ENCODE peak calls at places on chromosomes 5 and 9, in eight cellular contexts. E is heart left ventricle; F is CD8-positive, alpha-beta T cell; N is breast epithelium; O is heart right ventricle; P is PC-3; Z is ovary; I is upper lobe of right lung. Q is an unnamed sample.
A peak's percentile ranks its signal among the peaks of the same experiment; 100 is the strongest.

GRCh38 chr5:11504794-11505193 is 399.5 kb downstream of the CTNND2 start:
- DNase-seq in E (no peak), F (no peak), N (no peak), O (no peak), P (peak; percentile 48), Z (no peak), I (no peak), Q (no peak)

GRCh38 chr5:33198816-33199215 is 241.9 kb upstream of the TARS1 start:
- DNase-seq in E (no peak), F (no peak), N (no peak), O (no peak), P (no peak), Z (no peak), I (no peak), Q (no peak)

GRCh38 chr9:127714916-127715442 is 484 bp downstream of the PTRH1 start:
- DNase-seq in E (no peak), F (no peak), N (no peak), O (peak; percentile 40), P (no peak), Z (peak; percentile 50), I (no peak), Q (peak; percentile 36)

GRCh38 chr9:6758418-6759113 is 793 bp downstream of the KDM4C start:
- DNase-seq in E (peak; percentile 56), F (peak; percentile 43), N (peak; percentile 33), O (peak; percentile 33), P (peak; percentile 8), Z (peak; percentile 66), I (peak; percentile 76), Q (peak; percentile 59)

GRCh38 chr5:114450516-114450909 is 88.6 kb downstream of the KCNN2 start:
- DNase-seq in E (no peak), F (no peak), N (no peak), O (no peak), P (peak; percentile 33), Z (no peak), I (no peak), Q (no peak)

GRCh38 chr9:113742878-113743277 is 133.2 kb upstream of the ZNF618 start:
- DNase-seq in E (no peak), F (no peak), N (no peak), O (no peak), P (no peak), Z (no peak), I (no peak), Q (no peak)

GRCh38 chr9:14030350-14030823 is 283.6 kb downstream of the NFIB start:
- DNase-seq in E (no peak), F (no peak), N (no peak), O (no peak), P (peak; percentile 83), Z (peak; percentile 40), I (no peak), Q (no peak)

GRCh38 chr9:79189511-79189924 is 382.2 kb upstream of the TLE4 start:
- DNase-seq in E (no peak), F (no peak), N (no peak), O (no peak), P (peak; percentile 5), Z (no peak), I (no peak), Q (no peak)

GRCh38 chr5:59810041-59810440 is 83.5 kb downstream of the PDE4D start:
- DNase-seq in E (peak; percentile 55), F (peak; percentile 4), N (peak; percentile 50), O (peak; percentile 68), P (peak; percentile 55), Z (peak; percentile 69), I (peak; percentile 83), Q (peak; percentile 64)

GRCh38 chr5:172002310-172002709 is 4.1 kb downstream of the FBXW11 start:
- DNase-seq in E (no peak), F (no peak), N (no peak), O (no peak), P (peak; percentile 40), Z (no peak), I (no peak), Q (no peak)

GRCh38 chr9:136405481-136405880 is 4.9 kb downstream of the ENTR1 start:
- DNase-seq in E (no peak), F (no peak), N (no peak), O (no peak), P (no peak), Z (no peak), I (no peak), Q (no peak)

GRCh38 chr9:16029796-16030363 is 477.0 kb downstream of the CCDC171 start:
- DNase-seq in E (no peak), F (no peak), N (no peak), O (no peak), P (peak; percentile 7), Z (no peak), I (no peak), Q (no peak)

DNA sequence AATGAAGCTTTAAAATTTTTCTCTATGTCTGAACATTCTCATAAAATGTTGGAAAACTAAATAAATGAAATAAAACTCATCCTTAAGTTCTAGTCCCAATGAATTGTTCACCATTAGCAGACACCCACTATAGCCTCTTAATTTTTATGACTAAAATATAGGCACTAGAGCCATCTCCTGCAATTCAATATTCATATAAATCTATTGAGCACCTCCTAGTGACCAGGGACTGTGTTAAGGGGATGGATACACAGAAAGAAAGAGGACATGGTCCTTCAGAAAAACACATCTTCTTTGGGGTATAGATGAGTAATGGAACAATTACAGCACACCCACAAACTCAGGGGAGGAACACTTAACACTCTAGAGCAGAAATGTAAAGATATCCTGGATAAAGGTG is 3.5 kb upstream of the GDA start:
- DNase-seq in E (no peak), F (no peak), N (no peak), O (no peak), P (no peak), Z (no peak), I (no peak), Q (no peak)
- TF ChIP-seq CTCF in E (no peak), F (no peak), N (no peak), O (no peak), P (no peak), Z (no peak), I (no peak), Q (no peak)

GRCh38 chr9:129875687-129876395 is 40.6 kb downstream of the USP20 start:
- DNase-seq in E (no peak), F (no peak), N (no peak), O (no peak), P (no peak), Z (no peak), I (no peak), Q (no peak)

GRCh38 chr9:129878253-129878652 is 43.0 kb downstream of the USP20 start:
- DNase-seq in E (no peak), F (no peak), N (no peak), O (no peak), P (no peak), Z (no peak), I (no peak), Q (no peak)

GRCh38 chr9:129874261-129875101 is 39.2 kb downstream of the USP20 start:
- DNase-seq in E (no peak), F (no peak), N (no peak), O (no peak), P (no peak), Z (no peak), I (no peak), Q (no peak)

GRCh38 chr9:129875181-129875611 is 39.9 kb downstream of the USP20 start:
- DNase-seq in E (no peak), F (no peak), N (no peak), O (no peak), P (no peak), Z (no peak), I (no peak), Q (no peak)

GRCh38 chr9:129876815-129877214 is 41.6 kb downstream of the USP20 start:
- DNase-seq in E (no peak), F (no peak), N (no peak), O (no peak), P (no peak), Z (no peak), I (no peak), Q (no peak)
- H3K27ac ChIP-seq in E (no peak overlapping the region), F (peak overlapping the region; percentile 18), N (no peak overlapping the region), O (no peak overlapping the region), P (no peak overlapping the region), Z (no peak overlapping the region), I (no peak overlapping the region), Q (no peak overlapping the region)

GRCh38 chr5:135560858-135561257 is 17.9 kb downstream of the CXCL14 start:
- DNase-seq in E (peak; percentile 67), F (peak; percentile 37), N (peak; percentile 56), O (peak; percentile 62), P (peak; percentile 78), Z (peak; percentile 64), I (peak; percentile 83), Q (peak; percentile 78)
- H3K36me3 ChIP-seq in E (no peaks in the 10 kb centered on the region), F (no peaks in the 10 kb centered on the region), N (no peaks in the 10 kb centered on the region), O (no peaks in the 10 kb centered on the region), P (no peaks in the 10 kb centered on the region), Z (no peaks in the 10 kb centered on the region), I (no peaks in the 10 kb centered on the region), Q (no peaks in the 10 kb centered on the region)

DNA sequence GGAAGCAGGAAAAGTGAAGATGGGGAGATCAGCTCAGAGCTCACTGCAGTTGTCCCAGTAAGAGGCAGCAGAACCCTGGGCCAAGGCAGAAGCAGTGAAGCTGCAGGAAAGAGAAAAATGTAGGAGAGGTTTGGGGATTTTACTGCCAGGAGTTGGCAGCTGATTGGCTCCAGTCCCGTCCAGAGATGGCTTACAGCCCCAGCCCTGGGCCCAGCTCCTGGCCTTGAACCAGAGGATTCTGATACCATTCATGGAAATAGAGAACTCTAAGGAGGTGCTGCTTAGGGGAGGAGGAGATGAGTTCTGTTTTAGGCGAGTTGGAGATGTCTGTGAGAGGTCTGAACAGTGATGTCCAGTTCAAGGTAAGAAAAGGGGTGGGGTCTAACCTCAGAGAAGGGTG is 4.6 kb downstream of the MORN5 start:
- DNase-seq in E (no peak), F (no peak), N (no peak), O (no peak), P (no peak), Z (peak; percentile 45), I (no peak), Q (no peak)
- TF ChIP-seq CTCF in E (no peak), F (no peak), N (no peak), O (no peak), P (no peak), Z (no peak), I (no peak), Q (no peak)

GRCh38 chr5:169913479-169913878 is 66.8 kb downstream of the INSYN2B start:
- DNase-seq in E (no peak), F (no peak), N (no peak), O (no peak), P (no peak), Z (no peak), I (no peak), Q (no peak)

GRCh38 chr5:169909945-169910344 is 70.3 kb downstream of the INSYN2B start:
- DNase-seq in E (no peak), F (no peak), N (no peak), O (no peak), P (no peak), Z (no peak), I (no peak), Q (no peak)

GRCh38 chr5:169906745-169907649 is 73.3 kb downstream of the INSYN2B start:
- DNase-seq in E (no peak), F (no peak), N (no peak), O (no peak), P (no peak), Z (no peak), I (no peak), Q (no peak)

GRCh38 chr5:169911448-169912212 is 68.7 kb downstream of the INSYN2B start:
- DNase-seq in E (no peak), F (no peak), N (no peak), O (no peak), P (peak; percentile 26), Z (no peak), I (no peak), Q (no peak)

GRCh38 chr5:169910393-169910792 is 69.9 kb downstream of the INSYN2B start:
- DNase-seq in E (no peak), F (no peak), N (no peak), O (no peak), P (peak; percentile 12), Z (no peak), I (no peak), Q (no peak)
- H3K27ac ChIP-seq in E (no peak overlapping the region), F (no peak overlapping the region), N (no peak overlapping the region), O (no peak overlapping the region), P (no peak overlapping the region), Z (no peak overlapping the region), I (no peak overlapping the region), Q (no peak overlapping the region)